ENCODE peak calls at places on chromosomes 7 and 10, in eight cellular contexts. G, N, H, T, B, F, J and O are unnamed samples.

GRCh38 chr7:88395720-88396119 is 89.0 kb upstream of the STEAP4 start:
- DNase-seq in N (no peak), H (no peak), F (no peak), T (no peak), G (no peak), J (no peak), B (no peak), O (no peak)

GRCh38 chr10:117218654-117219053 is 21.4 kb downstream of the KCNK18 start:
- DNase-seq in H (no peak), T (no peak), J (no peak), N (no peak), B (no peak), G (no peak), F (no peak), O (no peak)

GRCh38 chr7:26627871-26628270 is 236.5 kb downstream of the SKAP2 start:
- DNase-seq in H (no peak), B (peak), J (no peak), G (peak), T (no peak), N (no peak), F (no peak), O (no peak)

GRCh38 chr7:100604976-100605911 is 3.1 kb downstream of the PCOLCE start:
- DNase-seq in N (no peak), B (no peak), T (no peak), F (peak), J (no peak), G (no peak), H (peak), O (no peak)

GRCh38 chr7:76282344-76283253 is 19.9 kb upstream of the HSPB1 start:
- DNase-seq in F (no peak), J (no peak), B (no peak), H (no peak), T (no peak), G (no peak), N (no peak), O (no peak)

GRCh38 chr7:47758546-47758945 is 176.6 kb upstream of the TNS3 start:
- DNase-seq in G (no peak), N (peak), F (no peak), J (no peak), H (no peak), B (no peak), T (no peak), O (no peak)

GRCh38 chr7:130896051-130896881 is 162.3 kb upstream of the KLF14 start:
- DNase-seq in B (no peak), J (no peak), F (peak), H (no peak), T (no peak), G (no peak), N (peak), O (peak)

GRCh38 chr7:101744588-101744987 is 72.8 kb upstream of the CUX1 start:
- DNase-seq in B (no peak), N (no peak), H (no peak), G (no peak), T (no peak), J (no peak), F (no peak), O (no peak)

GRCh38 chr10:100829103-100829870 is 83.5 kb upstream of the SLF2 start:
- DNase-seq in T (no peak), G (no peak), J (no peak), B (no peak), N (peak), F (no peak), H (no peak), O (no peak)

GRCh38 chr10:6755891-6756460 is 175.9 kb upstream of the PRKCQ start:
- DNase-seq in J (no peak), H (no peak), T (no peak), G (no peak), N (no peak), B (no peak), F (no peak), O (no peak)

GRCh38 chr7:150947761-150948680 is 30.1 kb downstream of the KCNH2 start:
- DNase-seq in J (no peak), G (no peak), H (no peak), T (no peak), F (no peak), B (no peak), N (no peak), O (no peak)

GRCh38 chr10:31932838-31933237 is 4.2 kb upstream of the ARHGAP12 start:
- DNase-seq in N (no peak), G (no peak), J (no peak), T (no peak), F (peak), B (no peak), H (no peak), O (peak)

GRCh38 chr7:99642099-99642498 is 25.4 kb downstream of the ZSCAN25 start:
- DNase-seq in G (no peak), J (no peak), F (peak), H (no peak), B (no peak), N (no peak), T (no peak), O (peak)

GRCh38 chr10:50210876-50211275 is 40.4 kb downstream of the ASAH2 start:
- DNase-seq in J (no peak), B (no peak), T (no peak), F (no peak), G (no peak), N (no peak), H (no peak), O (no peak)

GRCh38 chr7:111990597-111990996 is 215.6 kb downstream of the DOCK4 start:
- DNase-seq in H (no peak), G (no peak), T (no peak), B (no peak), J (no peak), F (no peak), N (no peak), O (no peak)

GRCh38 chr10:133474833-133475734 is 21.3 kb downstream of the SCART1 start:
- DNase-seq in N (no peak), F (no peak), J (no peak), G (no peak), T (no peak), H (no peak), B (no peak), O (no peak)

GRCh38 chr7:131370523-131370968 is 42.9 kb downstream of the MKLN1 start:
- DNase-seq in H (no peak), T (no peak), J (no peak), N (peak), G (peak), F (peak), B (no peak), O (peak)

GRCh38 chr7:116258734-116259133 is 48.4 kb downstream of the TES start:
- DNase-seq in H (peak), B (peak), G (peak), F (peak), J (no peak), T (no peak), N (no peak), O (peak)

GRCh38 chr7:71409550-71410157 is 277.7 kb downstream of the GALNT17 start:
- DNase-seq in F (no peak), H (no peak), B (no peak), J (no peak), G (no peak), T (no peak), N (no peak), O (no peak)

GRCh38 chr10:80487791-80488538 is 33.9 kb downstream of the TSPAN14 start:
- DNase-seq in G (no peak), J (peak), B (no peak), H (no peak), F (no peak), T (no peak), N (no peak), O (no peak)

GRCh38 chr10:6593140-6593740 is 13.2 kb upstream of the PRKCQ start:
- DNase-seq in N (no peak), J (no peak), B (no peak), F (peak), G (no peak), H (no peak), T (no peak), O (no peak)

GRCh38 chr7:104791065-104791464 is 222.9 kb upstream of the KMT2E start:
- DNase-seq in J (no peak), T (no peak), G (no peak), H (no peak), N (no peak), B (no peak), F (peak), O (peak)

GRCh38 chr10:58028597-58029366 is 238.9 kb downstream of the IPMK start:
- DNase-seq in N (peak), H (no peak), G (no peak), T (no peak), J (no peak), B (no peak), F (peak), O (peak)

GRCh38 chr7:82810558-82811259 is 352.0 kb downstream of the PCLO start:
- DNase-seq in J (no peak), N (peak), T (no peak), F (peak), B (peak), G (peak), H (no peak), O (peak)

GRCh38 chr10:122170802-122171201 is 100.3 kb upstream of the BTBD16 start:
- DNase-seq in B (no peak), J (no peak), H (no peak), T (no peak), G (no peak), F (peak), N (no peak), O (no peak)

GRCh38 chr10:47113907-47114500 is 186.0 kb upstream of the GDF10 start:
- DNase-seq in G (no peak), H (no peak), J (no peak), T (no peak), B (no peak), N (no peak), F (no peak), O (no peak)

GRCh38 chr7:93316730-93317129 is 84.6 kb downstream of the VPS50 start:
- DNase-seq in T (no peak), H (no peak), G (no peak), F (no peak), J (no peak), N (peak), B (no peak), O (no peak)

GRCh38 chr10:111392910-111393309 is 316.1 kb downstream of the ADRA2A start:
- DNase-seq in H (no peak), N (no peak), F (no peak), T (no peak), G (no peak), B (no peak), J (no peak), O (no peak)

GRCh38 chr7:27586825-27587224 is 75.9 kb downstream of the HIBADH start:
- DNase-seq in B (peak), G (no peak), H (no peak), T (no peak), F (no peak), N (no peak), J (no peak), O (no peak)

GRCh38 chr7:36303202-36304098 is 86.2 kb upstream of the ANLN start:
- DNase-seq in B (peak), F (peak), N (peak), G (peak), J (no peak), T (no peak), H (peak), O (peak)

GRCh38 chr10:127013251-127013656 is 108.0 kb downstream of the DOCK1 start:
- DNase-seq in G (no peak), N (no peak), F (no peak), B (no peak), J (no peak), H (peak), T (no peak), O (no peak)